ENCODE peak calls at places on chromosomes 7 and 10, in four cellular contexts. One of them, this sample, is unnamed.

GRCh38 chr10:27252267-27253000 is 11.8 kb upstream of the ACBD5 start:
- DNase-seq in WTC11: peak; percentile 86
- DNase-seq in RWPE1: peak; percentile 57
- DNase-seq in HCT116: no peak
- DNase-seq in this sample: peak; percentile 95

GRCh38 chr10:58282615-58283014 is 13.7 kb downstream of the CISD1 start:
- DNase-seq in WTC11: no peak
- DNase-seq in RWPE1: no peak
- DNase-seq in HCT116: no peak
- DNase-seq in this sample: no peak

GRCh38 chr7:2520131-2520807 is 695 bp downstream of the LFNG start:
- DNase-seq in WTC11: no peak
- DNase-seq in RWPE1: no peak
- DNase-seq in HCT116: no peak
- DNase-seq in this sample: peak; percentile 82

GRCh38 chr7:137546671-137547070 is 203.1 kb upstream of the PTN start:
- DNase-seq in WTC11: no peak
- DNase-seq in RWPE1: no peak
- DNase-seq in HCT116: no peak
- DNase-seq in this sample: no peak

GRCh38 chr7:122136639-122137253 is 7.3 kb downstream of the AASS start:
- DNase-seq in WTC11: no peak
- DNase-seq in RWPE1: no peak
- DNase-seq in HCT116: no peak
- DNase-seq in this sample: peak; percentile 3

GRCh38 chr10:117924820-117925219 is 121.9 kb downstream of the RAB11FIP2 start:
- DNase-seq in WTC11: no peak
- DNase-seq in RWPE1: no peak
- DNase-seq in HCT116: no peak
- DNase-seq in this sample: no peak

GRCh38 chr7:97835296-97836138 is 36.7 kb downstream of the ASNS start:
- DNase-seq in WTC11: peak; percentile 74
- DNase-seq in RWPE1: peak; percentile 19
- DNase-seq in HCT116: peak; percentile 50
- DNase-seq in this sample: peak; percentile 62

GRCh38 chr7:151046603-151047573 is 1.4 kb upstream of the ASIC3 start:
- DNase-seq in WTC11: no peak
- DNase-seq in RWPE1: peak; percentile 20
- DNase-seq in HCT116: no peak
- DNase-seq in this sample: no peak

GRCh38 chr10:57973451-57973850 is 294.2 kb downstream of the IPMK start:
- DNase-seq in WTC11: no peak
- DNase-seq in RWPE1: no peak
- DNase-seq in HCT116: no peak
- DNase-seq in this sample: no peak

GRCh38 chr7:155803418-155804376 is 8.6 kb downstream of the SHH start:
- DNase-seq in WTC11: peak; percentile 62
- DNase-seq in RWPE1: no peak
- DNase-seq in HCT116: no peak
- DNase-seq in this sample: peak; percentile 41

GRCh38 chr7:132646064-132646463 is 69.8 kb upstream of the PLXNA4 start:
- DNase-seq in WTC11: no peak
- DNase-seq in RWPE1: no peak
- DNase-seq in HCT116: no peak
- DNase-seq in this sample: no peak

GRCh38 chr7:33276325-33276724 is 147.0 kb downstream of the BBS9 start:
- DNase-seq in WTC11: no peak
- DNase-seq in RWPE1: no peak
- DNase-seq in HCT116: no peak
- DNase-seq in this sample: no peak

GRCh38 chr10:58316874-58317273 is 17.9 kb upstream of the UBE2D1 start:
- DNase-seq in WTC11: no peak
- DNase-seq in RWPE1: no peak
- DNase-seq in HCT116: no peak
- DNase-seq in this sample: no peak

GRCh38 chr7:133971658-133972057 is 155.5 kb upstream of the LRGUK start:
- DNase-seq in WTC11: no peak
- DNase-seq in RWPE1: no peak
- DNase-seq in HCT116: no peak
- DNase-seq in this sample: no peak

GRCh38 chr7:41774966-41775365 is 72.1 kb upstream of the INHBA start:
- DNase-seq in WTC11: no peak
- DNase-seq in RWPE1: no peak
- DNase-seq in HCT116: no peak
- DNase-seq in this sample: no peak

GRCh38 chr10:97119058-97119832 is 66.5 kb downstream of the SLIT1 start:
- DNase-seq in WTC11: no peak
- DNase-seq in RWPE1: no peak
- DNase-seq in HCT116: no peak
- DNase-seq in this sample: no peak

GRCh38 chr10:32964261-32964660 is 6.2 kb upstream of the ITGB1 start:
- DNase-seq in WTC11: no peak
- DNase-seq in RWPE1: no peak
- DNase-seq in HCT116: no peak
- DNase-seq in this sample: no peak

GRCh38 chr10:21372651-21373410 is 152.7 kb downstream of the SKIDA1 start:
- DNase-seq in WTC11: no peak
- DNase-seq in RWPE1: peak; percentile 83
- DNase-seq in HCT116: peak; percentile 59
- DNase-seq in this sample: peak; percentile 57

GRCh38 chr7:17144313-17144712 is 154.1 kb upstream of the AHR start:
- DNase-seq in WTC11: no peak
- DNase-seq in RWPE1: peak; percentile 59
- DNase-seq in HCT116: no peak
- DNase-seq in this sample: no peak

GRCh38 chr10:33321516-33321915 is 13.0 kb downstream of the NRP1 start:
- DNase-seq in WTC11: no peak
- DNase-seq in RWPE1: no peak
- DNase-seq in HCT116: no peak
- DNase-seq in this sample: no peak

GRCh38 chr7:91050677-91051076 is 213.6 kb upstream of the FZD1 start:
- DNase-seq in WTC11: no peak
- DNase-seq in RWPE1: no peak
- DNase-seq in HCT116: no peak
- DNase-seq in this sample: no peak

GRCh38 chr7:106563466-106564150 is 97.3 kb downstream of the CCDC71L start:
- DNase-seq in WTC11: no peak
- DNase-seq in RWPE1: no peak
- DNase-seq in HCT116: no peak
- DNase-seq in this sample: peak; percentile 26

GRCh38 chr10:130897815-130898214 is 413.7 kb downstream of the TCERG1L start:
- DNase-seq in WTC11: no peak
- DNase-seq in RWPE1: no peak
- DNase-seq in HCT116: no peak
- DNase-seq in this sample: no peak

GRCh38 chr10:87505366-87506113 is 847 bp downstream of the MINPP1 start:
- DNase-seq in WTC11: peak; percentile 65
- DNase-seq in RWPE1: peak; percentile 67
- DNase-seq in HCT116: peak; percentile 10
- DNase-seq in this sample: peak; percentile 71

GRCh38 chr7:55271069-55271468 is 94.1 kb upstream of the LANCL2 start:
- DNase-seq in WTC11: no peak
- DNase-seq in RWPE1: no peak
- DNase-seq in HCT116: no peak
- DNase-seq in this sample: peak; percentile 25

GRCh38 chr10:26031300-26031699 is 97.3 kb downstream of the MYO3A start:
- DNase-seq in WTC11: no peak
- DNase-seq in RWPE1: no peak
- DNase-seq in HCT116: no peak
- DNase-seq in this sample: no peak

GRCh38 chr7:66741706-66742053 is 1.1 kb downstream of the RABGEF1 start:
- DNase-seq in WTC11: no peak
- DNase-seq in RWPE1: no peak
- DNase-seq in HCT116: no peak
- DNase-seq in this sample: peak; percentile 15

GRCh38 chr7:143519411-143520131 is 41.9 kb downstream of the TAS2R41 start:
- DNase-seq in WTC11: no peak
- DNase-seq in RWPE1: no peak
- DNase-seq in HCT116: no peak
- DNase-seq in this sample: no peak

GRCh38 chr7:66054063-66054462 is 21.6 kb upstream of the ASL start:
- DNase-seq in WTC11: no peak
- DNase-seq in RWPE1: no peak
- DNase-seq in HCT116: no peak
- DNase-seq in this sample: no peak

GRCh38 chr7:122674502-122674901 is 24.4 kb downstream of the RNF133 start:
- DNase-seq in WTC11: no peak
- DNase-seq in RWPE1: no peak
- DNase-seq in HCT116: no peak
- DNase-seq in this sample: no peak

GRCh38 chr7:25894002-25894901 is 257.7 kb upstream of the NFE2L3 start:
- DNase-seq in WTC11: peak; percentile 51
- DNase-seq in RWPE1: peak; percentile 44
- DNase-seq in HCT116: peak; percentile 61
- DNase-seq in this sample: peak; percentile 73

GRCh38 chr7:100682228-100682741 is 8.7 kb downstream of the GNB2 start:
- DNase-seq in WTC11: no peak
- DNase-seq in RWPE1: no peak
- DNase-seq in HCT116: no peak
- DNase-seq in this sample: no peak

GRCh38 chr10:8302565-8302964 is 248.1 kb downstream of the GATA3 start:
- DNase-seq in WTC11: no peak
- DNase-seq in RWPE1: no peak
- DNase-seq in HCT116: no peak
- DNase-seq in this sample: no peak

GRCh38 chr7:130189281-130189782 is 15.9 kb downstream of the TMEM209 start:
- DNase-seq in WTC11: no peak
- DNase-seq in RWPE1: no peak
- DNase-seq in HCT116: no peak
- DNase-seq in this sample: no peak

GRCh38 chr10:18230794-18231193 is 90.6 kb downstream of the CACNB2 start:
- DNase-seq in WTC11: no peak
- DNase-seq in RWPE1: no peak
- DNase-seq in HCT116: no peak
- DNase-seq in this sample: no peak

GRCh38 chr10:18229839-18230238 is 89.6 kb downstream of the CACNB2 start:
- DNase-seq in WTC11: no peak
- DNase-seq in RWPE1: peak; percentile 7
- DNase-seq in HCT116: no peak
- DNase-seq in this sample: no peak

GRCh38 chr10:18235477-18235876 is 95.3 kb downstream of the CACNB2 start:
- DNase-seq in WTC11: no peak
- DNase-seq in RWPE1: no peak
- DNase-seq in HCT116: no peak
- DNase-seq in this sample: no peak

GRCh38 chr10:18231480-18231879 is 91.3 kb downstream of the CACNB2 start:
- DNase-seq in WTC11: no peak
- DNase-seq in RWPE1: no peak
- DNase-seq in HCT116: no peak
- DNase-seq in this sample: no peak

GRCh38 chr10:18233775-18234174 is 93.6 kb downstream of the CACNB2 start:
- DNase-seq in WTC11: peak; percentile 28
- DNase-seq in RWPE1: no peak
- DNase-seq in HCT116: no peak
- DNase-seq in this sample: no peak
- TF ChIP-seq CTCF in WTC11: peak; percentile 35
- TF ChIP-seq CTCF in RWPE1: no peak
- TF ChIP-seq CTCF in HCT116: peak; percentile 18
- TF ChIP-seq CTCF in this sample: no peak

GRCh38 chr7:111953611-111954010 is 252.6 kb downstream of the DOCK4 start:
- DNase-seq in WTC11: no peak
- DNase-seq in RWPE1: peak; percentile 40
- DNase-seq in HCT116: no peak
- DNase-seq in this sample: no peak
- TF ChIP-seq CTCF in WTC11: no peak
- TF ChIP-seq CTCF in RWPE1: peak; percentile 57
- TF ChIP-seq CTCF in HCT116: no peak
- TF ChIP-seq CTCF in this sample: no peak

GRCh38 chr10:67520924-67521520 is 175.0 kb downstream of the CTNNA3 start:
- DNase-seq in WTC11: no peak
- DNase-seq in RWPE1: peak; percentile 62
- DNase-seq in HCT116: peak; percentile 50
- DNase-seq in this sample: peak; percentile 60
- TF ChIP-seq CTCF in WTC11: peak; percentile 71
- TF ChIP-seq CTCF in RWPE1: peak; percentile 72
- TF ChIP-seq CTCF in HCT116: peak; percentile 65
- TF ChIP-seq CTCF in this sample: peak; percentile 79

DNA sequence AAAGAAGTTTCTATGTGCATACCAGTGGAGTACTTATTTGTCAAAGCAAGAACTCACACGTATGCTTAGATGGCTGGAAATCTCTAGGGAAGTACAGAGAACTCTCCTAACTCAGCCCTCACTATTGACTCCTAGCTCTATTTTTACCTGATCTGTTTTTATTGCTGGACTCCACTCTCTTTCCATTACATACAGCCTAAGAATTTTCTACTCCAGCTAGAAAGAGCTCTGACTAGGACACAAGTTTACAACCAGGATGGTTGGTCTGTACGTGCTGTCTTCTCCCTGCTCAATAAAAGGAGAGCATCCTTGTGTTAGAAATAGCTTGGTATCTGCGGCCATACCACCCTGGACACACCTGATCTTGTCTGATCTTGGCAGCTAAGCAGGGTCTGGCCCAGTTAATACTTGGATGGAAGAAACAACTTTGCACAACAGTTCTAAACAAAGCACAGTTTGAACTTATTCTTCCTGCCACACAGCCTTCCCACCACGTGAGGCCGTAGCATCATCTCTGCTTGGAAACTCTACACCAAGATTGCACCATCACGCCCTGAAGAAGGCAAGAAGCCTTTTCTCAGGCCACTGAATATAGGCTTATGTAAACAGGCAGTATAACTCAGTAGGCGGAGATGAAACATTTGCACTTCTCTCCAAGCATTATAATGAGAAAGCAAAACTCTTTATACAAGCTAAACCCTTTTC is 50.7 kb downstream of the KCNMA1 start:
- DNase-seq in WTC11: no peak
- DNase-seq in RWPE1: peak; percentile 56
- DNase-seq in HCT116: no peak
- DNase-seq in this sample: no peak
- TF ChIP-seq CTCF in WTC11: no peak
- TF ChIP-seq CTCF in RWPE1: no peak
- TF ChIP-seq CTCF in HCT116: no peak
- TF ChIP-seq CTCF in this sample: no peak

DNA sequence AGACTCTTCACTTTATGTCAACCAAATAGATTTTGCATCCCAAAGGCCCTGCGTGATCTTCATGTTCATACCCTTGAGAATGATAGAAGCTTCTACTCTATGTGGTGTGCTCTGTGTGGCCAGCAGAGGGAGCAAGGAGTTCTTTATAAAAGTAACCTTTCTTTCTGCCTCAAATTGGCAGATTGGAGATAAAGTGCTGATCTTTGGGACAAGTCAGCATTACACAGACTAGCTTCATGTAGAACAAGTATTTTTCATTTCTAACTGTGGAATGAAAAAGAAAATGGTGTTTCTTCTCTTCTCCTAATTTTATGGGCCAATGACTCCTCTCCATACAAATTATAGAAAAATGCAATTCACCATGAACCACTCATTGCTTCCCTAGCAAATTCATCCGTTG is 1214.1 kb downstream of the SORCS1 start:
- DNase-seq in WTC11: peak; percentile 49
- DNase-seq in RWPE1: peak; percentile 49
- DNase-seq in HCT116: no peak
- DNase-seq in this sample: peak; percentile 27
- TF ChIP-seq CTCF in WTC11: peak; percentile 61
- TF ChIP-seq CTCF in RWPE1: peak; percentile 82
- TF ChIP-seq CTCF in HCT116: no peak
- TF ChIP-seq CTCF in this sample: no peak

This sample was measured in Calu3.